ENCODE peak calls at places on chromosomes 6 and 20, in six cellular contexts. M is left ventricle myocardium inferior, Q is esophagus squamous epithelium, P is amygdala, B is substantia nigra, C is cardiac muscle cell. T is an unnamed sample.
A peak's percentile ranks its signal among the peaks of the same experiment; 100 is the strongest.

GRCh38 chr20:63347081-63347741 is 13.9 kb downstream of the CHRNA4 start:
- DNase-seq in M (no peak), Q (no peak), P (no peak), B (no peak), C (no peak), T (no peak)

GRCh38 chr6:98463038-98463437 is 371.3 kb upstream of the POU3F2 start:
- DNase-seq in M (no peak), Q (no peak), P (no peak), B (no peak), C (no peak), T (no peak)

GRCh38 chr6:9699890-9700289 is 715.0 kb downstream of the TFAP2A start:
- DNase-seq in M (no peak), Q (no peak), P (no peak), B (no peak), C (no peak), T (no peak)

GRCh38 chr6:11732036-11732545 is 46.5 kb downstream of the ADTRP start:
- DNase-seq in M (peak; percentile 51), Q (peak; percentile 15), P (no peak), B (peak; percentile 43), C (no peak), T (no peak)

GRCh38 chr20:17992847-17993508 is 24.2 kb downstream of the MGME1 start:
- DNase-seq in M (no peak), Q (no peak), P (no peak), B (no peak), C (no peak), T (no peak)

GRCh38 chr6:125812394-125813231 is 21.9 kb downstream of the NCOA7 start:
- DNase-seq in M (no peak), Q (no peak), P (no peak), B (no peak), C (no peak), T (peak; percentile 37)

GRCh38 chr6:63677282-63677681 is 41.7 kb downstream of the PHF3 start:
- DNase-seq in M (no peak), Q (no peak), P (no peak), B (no peak), C (no peak), T (peak; percentile 38)

GRCh38 chr20:24868959-24869358 is 80.1 kb upstream of the CST7 start:
- DNase-seq in M (no peak), Q (no peak), P (no peak), B (no peak), C (no peak), T (no peak)

GRCh38 chr6:50602191-50602810 is 111.0 kb upstream of the TFAP2D start:
- DNase-seq in M (no peak), Q (no peak), P (no peak), B (no peak), C (peak; percentile 61), T (peak; percentile 51)

GRCh38 chr6:79188101-79188500 is 46.4 kb downstream of the HMGN3 start:
- DNase-seq in M (no peak), Q (no peak), P (no peak), B (no peak), C (no peak), T (no peak)

GRCh38 chr6:30363459-30363858 is 18.5 kb downstream of the RPP21 start:
- DNase-seq in M (no peak), Q (no peak), P (no peak), B (no peak), C (no peak), T (no peak)

GRCh38 chr6:111573892-111574800 is 31.5 kb downstream of the TRAF3IP2 start:
- DNase-seq in M (no peak), Q (no peak), P (no peak), B (no peak), C (no peak), T (no peak)

T was measured in erythroblast.